ENCODE peak calls at places on chromosomes 7 and 10, in seven cellular contexts. One of them, this sample, is unnamed.

GRCh38 chr7:131557521-131558385 is 1.3 kb upstream of the PODXL start:
- DNase-seq in endothelial cell of umbilical vein: peak; percentile 64
- DNase-seq in HCT116: no peak
- DNase-seq in sigmoid colon: peak; percentile 69
- DNase-seq in H1: peak; percentile 91
- DNase-seq in upper lobe of left lung: peak; percentile 68
- DNase-seq in spleen: no peak
- DNase-seq in this sample: no peak

GRCh38 chr10:74244097-74244685 is 93.2 kb downstream of the ADK start:
- DNase-seq in H1: no peak
- DNase-seq in endothelial cell of umbilical vein: peak; percentile 75
- DNase-seq in HCT116: peak; percentile 42
- DNase-seq in sigmoid colon: no peak
- DNase-seq in spleen: no peak
- DNase-seq in upper lobe of left lung: no peak
- DNase-seq in this sample: no peak

GRCh38 chr10:88386878-88387773 is 196.0 kb downstream of the RNLS start:
- DNase-seq in spleen: no peak
- DNase-seq in upper lobe of left lung: no peak
- DNase-seq in HCT116: peak; percentile 43
- DNase-seq in sigmoid colon: peak; percentile 61
- DNase-seq in H1: no peak
- DNase-seq in endothelial cell of umbilical vein: peak; percentile 88
- DNase-seq in this sample: no peak

GRCh38 chr7:115850774-115851173 is 179.8 kb downstream of the TFEC start:
- DNase-seq in sigmoid colon: no peak
- DNase-seq in HCT116: no peak
- DNase-seq in endothelial cell of umbilical vein: no peak
- DNase-seq in spleen: no peak
- DNase-seq in H1: no peak
- DNase-seq in upper lobe of left lung: no peak
- DNase-seq in this sample: no peak

GRCh38 chr7:90657481-90657880 is 61.4 kb downstream of the CDK14 start:
- DNase-seq in sigmoid colon: no peak
- DNase-seq in endothelial cell of umbilical vein: no peak
- DNase-seq in HCT116: no peak
- DNase-seq in spleen: no peak
- DNase-seq in H1: no peak
- DNase-seq in upper lobe of left lung: no peak
- DNase-seq in this sample: no peak

GRCh38 chr10:84540617-84541288 is 212.4 kb downstream of the CCSER2 start:
- DNase-seq in sigmoid colon: peak; percentile 81
- DNase-seq in endothelial cell of umbilical vein: peak; percentile 51
- DNase-seq in upper lobe of left lung: peak; percentile 94
- DNase-seq in H1: peak; percentile 95
- DNase-seq in spleen: peak; percentile 90
- DNase-seq in HCT116: no peak
- DNase-seq in this sample: no peak

GRCh38 chr7:34672430-34672829 is 14.4 kb downstream of the NPSR1 start:
- DNase-seq in spleen: no peak
- DNase-seq in endothelial cell of umbilical vein: peak; percentile 25
- DNase-seq in sigmoid colon: no peak
- DNase-seq in upper lobe of left lung: no peak
- DNase-seq in H1: no peak
- DNase-seq in HCT116: no peak
- DNase-seq in this sample: no peak

GRCh38 chr10:54826994-54827560 is 26.0 kb upstream of the PCDH15 start:
- DNase-seq in endothelial cell of umbilical vein: no peak
- DNase-seq in sigmoid colon: no peak
- DNase-seq in spleen: no peak
- DNase-seq in H1: no peak
- DNase-seq in HCT116: no peak
- DNase-seq in upper lobe of left lung: no peak
- DNase-seq in this sample: no peak

GRCh38 chr7:11191574-11192220 is 218.0 kb downstream of the PHF14 start:
- DNase-seq in upper lobe of left lung: no peak
- DNase-seq in H1: no peak
- DNase-seq in sigmoid colon: no peak
- DNase-seq in spleen: no peak
- DNase-seq in HCT116: no peak
- DNase-seq in endothelial cell of umbilical vein: no peak
- DNase-seq in this sample: no peak

GRCh38 chr7:4659551-4660286 is 22.4 kb upstream of the FOXK1 start:
- DNase-seq in spleen: no peak
- DNase-seq in sigmoid colon: no peak
- DNase-seq in upper lobe of left lung: no peak
- DNase-seq in HCT116: peak; percentile 43
- DNase-seq in endothelial cell of umbilical vein: no peak
- DNase-seq in H1: no peak
- DNase-seq in this sample: no peak

GRCh38 chr7:28706607-28707006 is 251.5 kb downstream of the TRIL start:
- DNase-seq in spleen: no peak
- DNase-seq in H1: no peak
- DNase-seq in endothelial cell of umbilical vein: no peak
- DNase-seq in HCT116: no peak
- DNase-seq in upper lobe of left lung: no peak
- DNase-seq in sigmoid colon: no peak
- DNase-seq in this sample: no peak

GRCh38 chr7:14850039-14850438 is 52.5 kb downstream of the DGKB start:
- DNase-seq in spleen: no peak
- DNase-seq in endothelial cell of umbilical vein: no peak
- DNase-seq in sigmoid colon: no peak
- DNase-seq in upper lobe of left lung: no peak
- DNase-seq in HCT116: no peak
- DNase-seq in H1: no peak
- DNase-seq in this sample: no peak

GRCh38 chr10:35752469-35753450 is 110.7 kb upstream of the FZD8 start:
- DNase-seq in H1: no peak
- DNase-seq in HCT116: no peak
- DNase-seq in upper lobe of left lung: peak; percentile 16
- DNase-seq in spleen: no peak
- DNase-seq in sigmoid colon: no peak
- DNase-seq in endothelial cell of umbilical vein: no peak
- DNase-seq in this sample: peak; percentile 66

GRCh38 chr10:13945760-13946460 is 359.1 kb downstream of the PRPF18 start:
- DNase-seq in sigmoid colon: no peak
- DNase-seq in H1: no peak
- DNase-seq in endothelial cell of umbilical vein: peak; percentile 98
- DNase-seq in HCT116: no peak
- DNase-seq in spleen: no peak
- DNase-seq in upper lobe of left lung: no peak
- DNase-seq in this sample: no peak

GRCh38 chr10:28326516-28327493 is 23.9 kb upstream of the MPP7 start:
- DNase-seq in spleen: no peak
- DNase-seq in sigmoid colon: peak; percentile 88
- DNase-seq in endothelial cell of umbilical vein: peak; percentile 68
- DNase-seq in upper lobe of left lung: no peak
- DNase-seq in H1: no peak
- DNase-seq in HCT116: no peak
- DNase-seq in this sample: peak; percentile 93

GRCh38 chr7:105647591-105647990 is 66.3 kb upstream of the EFCAB10 start:
- DNase-seq in spleen: no peak
- DNase-seq in HCT116: peak; percentile 24
- DNase-seq in sigmoid colon: peak; percentile 53
- DNase-seq in endothelial cell of umbilical vein: no peak
- DNase-seq in H1: no peak
- DNase-seq in upper lobe of left lung: no peak
- DNase-seq in this sample: no peak

GRCh38 chr7:129779602-129780256 is 168.2 kb downstream of the NRF1 start:
- DNase-seq in H1: peak; percentile 90
- DNase-seq in sigmoid colon: no peak
- DNase-seq in endothelial cell of umbilical vein: no peak
- DNase-seq in spleen: peak; percentile 81
- DNase-seq in upper lobe of left lung: peak; percentile 93
- DNase-seq in HCT116: peak; percentile 61
- DNase-seq in this sample: no peak
- TF ChIP-seq POLR2AphosphoS5 in H1: no peak
- TF ChIP-seq POLR2AphosphoS5 in sigmoid colon: no peak
- TF ChIP-seq POLR2AphosphoS5 in endothelial cell of umbilical vein: no peak
- TF ChIP-seq POLR2AphosphoS5 in spleen: no peak
- TF ChIP-seq POLR2AphosphoS5 in upper lobe of left lung: no peak
- TF ChIP-seq POLR2AphosphoS5 in HCT116: peak; percentile 87
- TF ChIP-seq POLR2AphosphoS5 in this sample: no peak

GRCh38 chr7:150385240-150385830 is 6.2 kb downstream of the ZNF775 start:
- DNase-seq in endothelial cell of umbilical vein: no peak
- DNase-seq in HCT116: no peak
- DNase-seq in spleen: no peak
- DNase-seq in H1: no peak
- DNase-seq in sigmoid colon: peak; percentile 56
- DNase-seq in upper lobe of left lung: no peak
- DNase-seq in this sample: no peak
- H3K27ac ChIP-seq in endothelial cell of umbilical vein: no peak overlapping the region
- H3K27ac ChIP-seq in HCT116: no peak overlapping the region
- H3K27ac ChIP-seq in spleen: no peak overlapping the region
- H3K27ac ChIP-seq in H1: peak overlapping the region; percentile 1
- H3K27ac ChIP-seq in sigmoid colon: no peak overlapping the region
- H3K27ac ChIP-seq in upper lobe of left lung: no peak overlapping the region
- H3K27ac ChIP-seq in this sample: no peak overlapping the region

GRCh38 chr7:73919694-73920375 is 58.9 kb downstream of the TMEM270 start:
- DNase-seq in HCT116: no peak
- DNase-seq in spleen: no peak
- DNase-seq in sigmoid colon: peak; percentile 49
- DNase-seq in endothelial cell of umbilical vein: no peak
- DNase-seq in H1: no peak
- DNase-seq in upper lobe of left lung: no peak
- DNase-seq in this sample: no peak

GRCh38 chr7:73921623-73922528 is 60.9 kb downstream of the TMEM270 start:
- DNase-seq in H1: peak; percentile 44
- DNase-seq in sigmoid colon: no peak
- DNase-seq in upper lobe of left lung: no peak
- DNase-seq in HCT116: no peak
- DNase-seq in spleen: peak; percentile 42
- DNase-seq in endothelial cell of umbilical vein: no peak
- DNase-seq in this sample: no peak

GRCh38 chr7:73918926-73919693 is 58.2 kb downstream of the TMEM270 start:
- DNase-seq in endothelial cell of umbilical vein: no peak
- DNase-seq in HCT116: no peak
- DNase-seq in H1: peak; percentile 70
- DNase-seq in sigmoid colon: peak; percentile 41
- DNase-seq in upper lobe of left lung: no peak
- DNase-seq in spleen: peak; percentile 67
- DNase-seq in this sample: no peak

DNA sequence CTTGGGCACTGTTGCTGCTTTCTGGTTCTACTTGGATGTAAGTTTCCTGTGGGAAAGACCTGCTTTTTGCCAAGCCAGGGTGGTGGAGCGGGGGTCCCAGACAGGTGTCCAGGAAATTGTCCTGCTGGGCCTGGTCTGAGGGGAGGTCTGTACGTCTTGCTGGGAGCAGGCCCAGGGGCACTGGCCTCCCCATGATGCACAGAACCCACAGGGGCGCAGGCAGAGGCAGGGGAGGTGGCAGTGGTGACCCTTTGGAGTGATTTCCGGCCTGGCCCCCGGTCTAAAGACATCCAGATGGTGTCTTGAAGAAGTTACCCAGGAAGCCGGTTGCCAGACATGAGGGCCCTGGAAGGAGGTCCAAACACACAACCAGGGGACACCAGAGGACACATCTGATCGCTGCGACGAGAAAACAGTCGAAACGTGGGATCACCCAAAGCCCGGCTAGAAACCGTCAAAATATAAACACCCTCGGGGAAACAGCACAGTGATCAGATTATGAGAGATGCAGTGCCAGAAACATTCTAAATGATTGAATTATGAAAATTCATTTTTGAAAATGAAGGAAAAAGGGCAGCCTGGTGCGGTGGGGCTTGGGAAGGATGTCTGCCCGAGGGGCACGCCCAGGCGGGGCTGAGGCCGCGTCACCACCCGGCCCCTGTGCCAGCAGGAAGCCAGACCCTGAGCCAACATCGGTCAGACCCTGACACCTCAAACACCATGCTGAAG is 59.6 kb downstream of the TMEM270 start:
- DNase-seq in H1: peak; percentile 40
- DNase-seq in HCT116: no peak
- DNase-seq in sigmoid colon: peak; percentile 44
- DNase-seq in spleen: peak; percentile 66
- DNase-seq in endothelial cell of umbilical vein: no peak
- DNase-seq in upper lobe of left lung: no peak
- DNase-seq in this sample: no peak
- TF ChIP-seq POLR2AphosphoS5 in H1: no peak
- TF ChIP-seq POLR2AphosphoS5 in HCT116: no peak
- TF ChIP-seq POLR2AphosphoS5 in sigmoid colon: no peak
- TF ChIP-seq POLR2AphosphoS5 in spleen: no peak
- TF ChIP-seq POLR2AphosphoS5 in endothelial cell of umbilical vein: no peak
- TF ChIP-seq POLR2AphosphoS5 in upper lobe of left lung: no peak
- TF ChIP-seq POLR2AphosphoS5 in this sample: no peak

DNA sequence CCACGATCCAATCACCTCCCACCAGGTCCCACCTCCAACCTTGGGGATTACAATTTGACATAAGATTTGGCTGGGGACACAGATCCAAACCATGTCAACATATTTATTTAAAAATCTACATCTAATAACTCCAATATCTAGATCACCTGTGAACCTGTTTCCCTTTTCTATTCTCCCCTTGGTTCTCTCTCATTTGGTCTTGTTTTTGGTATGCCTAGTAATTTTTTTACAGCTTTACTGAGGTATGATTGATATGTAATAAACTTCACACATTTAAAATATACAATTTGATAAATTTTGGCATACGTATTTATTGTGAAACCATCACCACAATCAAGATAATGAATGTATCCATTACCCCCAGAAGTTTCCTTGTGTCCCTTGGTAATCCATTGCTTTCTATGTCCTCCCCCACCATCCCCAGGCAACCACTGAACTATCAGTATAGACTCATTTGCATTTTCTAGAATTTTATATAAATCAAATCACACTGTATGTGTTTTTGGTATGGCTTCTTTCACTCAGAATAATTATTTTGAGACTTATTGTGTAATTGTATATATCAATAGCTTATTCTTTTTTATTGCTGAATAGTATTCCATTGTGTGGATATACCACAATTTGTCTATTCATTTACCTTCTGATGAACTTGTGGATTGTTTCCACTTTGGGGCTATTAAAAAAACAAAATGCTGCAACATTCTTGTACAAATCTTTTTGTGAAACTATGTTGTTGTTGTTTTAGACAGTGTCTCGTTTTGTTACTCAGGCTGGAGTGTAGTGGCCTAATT is 45.2 kb upstream of the NUB1 start:
- DNase-seq in H1: no peak
- DNase-seq in spleen: no peak
- DNase-seq in sigmoid colon: no peak
- DNase-seq in upper lobe of left lung: no peak
- DNase-seq in HCT116: no peak
- DNase-seq in endothelial cell of umbilical vein: no peak
- DNase-seq in this sample: no peak
- H3K27ac ChIP-seq in H1: no peak overlapping the region
- H3K27ac ChIP-seq in spleen: no peak overlapping the region
- H3K27ac ChIP-seq in sigmoid colon: no peak overlapping the region
- H3K27ac ChIP-seq in upper lobe of left lung: no peak overlapping the region
- H3K27ac ChIP-seq in HCT116: no peak overlapping the region
- H3K27ac ChIP-seq in endothelial cell of umbilical vein: no peak overlapping the region
- H3K27ac ChIP-seq in this sample: no peak overlapping the region